ENCODE peak calls at places on chromosomes 5 and 9, in seven cellular contexts. W is WERI-Rb-1; Y is substantia nigra; Q is AG04449; Z is BE2C; B is omental fat pad; N is activated CD4-positive, alpha-beta T cell treated with anti-CD3 and anti-CD28 coated beads, Interleukin-2, amount 50 U/mL, for 24 hours. J is an unnamed sample.

GRCh38 chr9:123225995-123226394 is 42.4 kb downstream of the STRBP start:
- DNase-seq in W (no peak), Y (no peak), Q (no peak), Z (no peak), B (no peak), N (peak), J (no peak)

GRCh38 chr9:98995059-98995665 is 51.5 kb downstream of the COL15A1 start:
- DNase-seq in W (no peak), Y (no peak), Q (no peak), Z (no peak), B (no peak), N (no peak), J (no peak)

GRCh38 chr9:134101623-134102149 is 33.9 kb upstream of the BRD3 start:
- DNase-seq in W (no peak), Y (no peak), Q (no peak), Z (no peak), B (no peak), N (no peak), J (no peak)

GRCh38 chr5:155624597-155625241 is 611.2 kb downstream of the KIF4B start:
- DNase-seq in W (no peak), Y (no peak), Q (no peak), Z (no peak), B (no peak), N (no peak), J (no peak)

GRCh38 chr9:133874061-133874638 is 118.0 kb downstream of the VAV2 start:
- DNase-seq in W (peak), Y (no peak), Q (no peak), Z (peak), B (no peak), N (no peak), J (no peak)

GRCh38 chr9:98997580-98997979 is 53.9 kb downstream of the COL15A1 start:
- DNase-seq in W (no peak), Y (no peak), Q (no peak), Z (no peak), B (no peak), N (no peak), J (no peak)

GRCh38 chr5:94130077-94130476 is 388.7 kb upstream of the POU5F2 start:
- DNase-seq in W (no peak), Y (no peak), Q (no peak), Z (no peak), B (no peak), N (no peak), J (no peak)

GRCh38 chr9:8361364-8361763 is 561.8 kb upstream of the DMAC1 start:
- DNase-seq in W (no peak), Y (no peak), Q (no peak), Z (no peak), B (no peak), N (no peak), J (no peak)

GRCh38 chr9:130263601-130264413 is 1.8 kb upstream of the HMCN2 start:
- DNase-seq in W (no peak), Y (no peak), Q (no peak), Z (no peak), B (no peak), N (no peak), J (peak)

GRCh38 chr5:62780888-62781287 is 202.3 kb downstream of the LRRC70 start:
- DNase-seq in W (no peak), Y (no peak), Q (no peak), Z (no peak), B (no peak), N (no peak), J (no peak)

GRCh38 chr5:125597338-125597737 is 825.9 kb upstream of the GRAMD2B start:
- DNase-seq in W (no peak), Y (no peak), Q (no peak), Z (no peak), B (no peak), N (no peak), J (no peak)

GRCh38 chr5:173341911-173342535 is 13.8 kb upstream of the STC2 start:
- DNase-seq in W (no peak), Y (no peak), Q (no peak), Z (no peak), B (no peak), N (no peak), J (no peak)

GRCh38 chr9:126587187-126588185 is 26.2 kb upstream of the LMX1B start:
- DNase-seq in W (peak), Y (peak), Q (no peak), Z (peak), B (no peak), N (no peak), J (peak)

GRCh38 chr9:113997610-113998009 is 80.5 kb downstream of the AMBP start:
- DNase-seq in W (no peak), Y (no peak), Q (no peak), Z (no peak), B (no peak), N (no peak), J (no peak)

GRCh38 chr5:136364307-136364706 is 1.0 kb downstream of the TRPC7 start:
- DNase-seq in W (peak), Y (no peak), Q (no peak), Z (no peak), B (no peak), N (no peak), J (no peak)